ENCODE peak calls at places on chromosomes 6 and 20, in five cellular contexts. J, S, U, X and M are unnamed samples.

GRCh38 chr6:43396408-43397149 is 27.1 kb upstream of the ZNF318 start:
- DNase-seq in X (peak; percentile 18), S (no peak), U (no peak), J (no peak), M (no peak)

GRCh38 chr20:35144694-35145093 is 2.4 kb downstream of the EDEM2 start:
- DNase-seq in S (no peak), X (no peak), U (no peak), J (no peak), M (no peak)

GRCh38 chr6:4346659-4347333 is 211.4 kb upstream of the ECI2 start:
- DNase-seq in J (peak; percentile 45), X (no peak), S (no peak), U (no peak), M (no peak)

GRCh38 chr20:54980321-54980960 is 505.0 kb downstream of the DOK5 start:
- DNase-seq in J (no peak), X (peak; percentile 35), S (no peak), U (no peak), M (no peak)

GRCh38 chr6:147135211-147135672 is 69.0 kb upstream of the STXBP5 start:
- DNase-seq in U (no peak), J (no peak), S (no peak), X (peak; percentile 22), M (no peak)

GRCh38 chr6:26543953-26544352 is 5.8 kb downstream of the HMGN4 start:
- DNase-seq in X (no peak), S (no peak), U (no peak), J (no peak), M (no peak)

GRCh38 chr6:33696538-33697518 is 14.7 kb downstream of the UQCC2 start:
- DNase-seq in X (no peak), S (no peak), U (peak; percentile 61), J (peak; percentile 60), M (no peak)

GRCh38 chr6:160996316-160996715 is 4.7 kb downstream of the MAP3K4 start:
- DNase-seq in U (no peak), S (no peak), X (no peak), J (no peak), M (no peak)

GRCh38 chr6:45665859-45666258 is 288.1 kb upstream of the SUPT3H start:
- DNase-seq in X (no peak), U (no peak), S (no peak), J (no peak), M (no peak)

GRCh38 chr6:45661667-45662066 is 283.9 kb upstream of the SUPT3H start:
- DNase-seq in X (no peak), J (no peak), S (no peak), U (no peak), M (no peak)

GRCh38 chr6:45666844-45667243 is 289.1 kb upstream of the SUPT3H start:
- DNase-seq in X (no peak), J (no peak), U (no peak), S (no peak), M (no peak)

GRCh38 chr6:45667265-45667664 is 289.5 kb upstream of the SUPT3H start:
- DNase-seq in J (no peak), S (no peak), X (no peak), U (no peak), M (no peak)

GRCh38 chr6:45663181-45664180 is 285.7 kb upstream of the SUPT3H start:
- DNase-seq in X (peak; percentile 44), U (peak; percentile 39), S (no peak), J (peak; percentile 17), M (no peak)
- H3K4me3 ChIP-seq in X (peak overlapping the region; percentile 18), U (no peak overlapping the region), S (peak overlapping the region; percentile 5), J (peak overlapping the region; percentile 54), M (peak overlapping the region; percentile 21)

DNA sequence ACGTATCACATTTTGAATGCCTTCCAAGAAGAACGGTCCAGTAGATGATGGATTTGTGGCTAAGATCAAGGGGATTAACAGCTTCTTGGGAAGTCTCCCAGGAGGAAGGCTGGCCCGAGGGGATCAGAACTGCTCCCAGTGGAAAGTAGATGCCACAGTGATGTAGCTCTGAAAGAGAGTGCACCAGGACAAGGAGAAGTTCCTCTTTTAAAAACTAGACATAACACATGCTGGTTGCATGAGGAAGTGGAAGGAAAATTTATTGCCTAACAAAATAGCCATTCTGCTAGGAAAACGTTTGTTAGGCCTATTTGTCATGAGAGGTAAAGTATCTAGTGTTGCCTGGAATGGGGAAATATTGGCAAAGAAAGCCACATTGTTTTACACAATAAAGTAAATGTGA is 87.8 kb downstream of the CDH26 start:
- DNase-seq in J (no peak), U (no peak), S (no peak), X (peak; percentile 30), M (no peak)
- TF ChIP-seq CTCF in J (no peak), U (no peak), S (no peak), X (no peak), M (no peak)

DNA sequence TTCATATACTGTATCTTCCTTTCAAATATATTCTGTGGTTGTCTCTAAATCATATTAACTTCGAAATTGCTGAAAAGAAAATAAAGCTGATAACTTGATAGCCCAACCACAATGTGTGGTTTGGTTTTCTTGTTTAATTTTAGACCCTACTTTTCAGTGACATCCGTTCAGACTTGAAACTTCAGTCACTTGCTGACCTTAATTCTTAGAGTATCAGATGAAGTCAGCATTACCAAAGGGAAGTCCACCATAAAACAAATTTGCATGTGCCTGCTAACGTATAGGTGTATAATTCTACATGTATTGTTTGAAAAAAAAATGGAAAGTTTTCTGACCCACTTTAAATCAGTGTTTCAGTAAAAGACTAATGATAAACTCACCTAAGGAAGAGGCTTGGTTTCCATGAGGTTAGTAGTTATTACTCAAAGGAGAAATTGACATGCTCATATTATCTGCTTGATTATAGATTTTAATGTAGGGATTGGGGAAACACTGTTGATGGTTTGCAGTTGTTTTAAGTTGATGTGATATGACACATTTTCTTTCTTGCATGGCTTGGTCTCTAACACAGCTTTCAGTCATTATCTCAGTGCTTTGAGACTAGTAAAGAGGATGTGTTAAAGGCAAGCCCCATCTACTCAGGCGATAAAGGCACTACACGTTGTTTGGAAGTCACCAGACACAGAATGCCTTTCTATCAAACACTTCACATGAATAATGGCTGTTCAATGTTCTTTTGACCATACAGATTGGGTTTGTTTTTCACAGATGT is 5.2 kb upstream of the IL17A start:
- DNase-seq in X (no peak), U (no peak), S (no peak), J (no peak), M (no peak)
- H3K27ac ChIP-seq in X (no peak overlapping the region), U (no peak overlapping the region), S (no peak overlapping the region), J (no peak overlapping the region), M (no peak overlapping the region)

GRCh38 chr20:57212890-57213276 is 53.6 kb downstream of the BMP7 start:
- DNase-seq in S (no peak), U (no peak), J (no peak), X (no peak), M (no peak)
- H3K4me3 ChIP-seq in S (no peak overlapping the region), U (no peak overlapping the region), J (no peak overlapping the region), X (no peak overlapping the region), M (no peak overlapping the region)

DNA sequence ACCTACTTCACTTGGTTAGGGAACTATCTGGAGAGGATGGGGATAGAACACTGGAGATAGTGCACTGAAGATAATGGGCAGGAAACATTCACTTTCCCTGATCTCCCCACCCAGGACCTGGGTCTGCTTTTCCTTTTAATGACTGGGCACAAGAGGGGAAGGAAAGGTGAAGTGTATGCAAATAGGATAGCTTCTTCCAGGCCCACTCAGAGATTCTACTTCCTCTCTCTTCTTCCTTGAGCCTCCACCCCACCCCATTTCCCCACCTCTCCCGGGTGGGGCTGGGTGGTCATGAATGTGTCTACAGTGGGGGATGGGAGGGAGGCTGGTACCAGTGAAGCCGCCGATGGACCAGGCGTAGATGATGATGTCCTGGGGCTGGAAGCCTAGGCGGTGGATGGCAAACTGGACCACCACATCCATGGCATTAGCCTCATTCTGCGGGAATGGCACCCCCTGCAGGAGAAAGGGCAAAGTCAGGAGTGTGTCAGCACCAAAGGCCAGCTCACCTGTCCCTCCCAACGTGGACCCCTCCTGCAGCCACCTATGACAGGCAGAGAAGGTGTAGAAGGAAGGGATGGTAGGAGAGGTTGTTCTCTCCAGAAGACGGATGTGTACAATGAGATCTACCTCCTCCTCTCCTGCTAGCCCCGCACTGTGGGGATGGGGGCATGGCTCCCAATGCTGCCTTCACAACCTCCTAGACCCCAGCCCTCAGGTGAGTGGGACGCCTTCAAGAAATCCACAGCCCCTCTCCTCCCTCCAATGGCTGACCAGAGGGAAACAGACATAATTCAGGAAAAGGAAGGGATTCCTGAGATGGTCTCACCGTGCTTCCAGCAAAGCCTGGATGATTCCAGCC is 8.6 kb upstream of the LY6G5C start:
- DNase-seq in X (no peak), U (no peak), J (no peak), S (no peak), M (no peak)
- TF ChIP-seq CTCF in X (no peak), U (no peak), J (peak; percentile 26), S (no peak), M (peak; percentile 25)

DNA sequence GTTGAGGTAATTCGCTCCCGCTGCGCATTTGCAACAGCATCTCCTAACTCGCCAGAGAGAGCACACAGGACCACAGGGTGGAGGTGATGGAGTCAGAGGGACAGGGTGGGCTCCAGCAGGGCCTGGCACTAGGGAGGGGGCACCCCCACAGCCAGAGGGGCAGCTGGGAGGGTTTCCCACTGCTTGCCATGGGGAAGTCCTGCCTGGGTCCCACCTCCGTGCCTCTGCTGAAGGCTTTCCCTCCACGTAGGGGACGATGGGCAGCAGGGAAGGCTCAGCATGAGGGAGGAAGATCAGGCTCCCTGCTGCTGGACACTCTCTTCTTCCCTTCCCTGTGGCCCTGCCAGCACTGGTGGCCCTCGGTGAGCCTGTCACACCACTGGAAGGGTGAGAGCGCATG is 37.2 kb downstream of the VSTM2L start:
- DNase-seq in J (no peak), X (no peak), S (no peak), U (no peak), M (peak; percentile 57)
- H3K27ac ChIP-seq in J (no peak overlapping the region), X (no peak overlapping the region), S (no peak overlapping the region), U (no peak overlapping the region), M (no peak overlapping the region)

GRCh38 chr6:12603711-12604049 is 112.9 kb upstream of the PHACTR1 start:
- DNase-seq in J (no peak), U (no peak), X (no peak), S (no peak), M (no peak)

GRCh38 chr6:12602951-12603710 is 113.4 kb upstream of the PHACTR1 start:
- DNase-seq in S (peak; percentile 43), X (peak; percentile 70), J (no peak), U (no peak), M (no peak)

GRCh38 chr6:12608016-12608860 is 108.3 kb upstream of the PHACTR1 start:
- DNase-seq in J (no peak), X (no peak), U (no peak), S (no peak), M (no peak)

GRCh38 chr6:12606616-12607015 is 110.0 kb upstream of the PHACTR1 start:
- DNase-seq in J (no peak), U (no peak), S (no peak), X (no peak), M (no peak)

GRCh38 chr6:12605888-12606345 is 110.7 kb upstream of the PHACTR1 start:
- DNase-seq in S (peak; percentile 40), U (no peak), J (peak; percentile 15), X (peak; percentile 80), M (no peak)
- H3K4me3 ChIP-seq in S (no peak overlapping the region), U (no peak overlapping the region), J (no peak overlapping the region), X (no peak overlapping the region), M (no peak overlapping the region)